ENCODE peak calls at places on chromosomes 13 and 19, in four cellular contexts. S is HFF-Myc, M is breast epithelium, W is endodermal cell. J is an unnamed sample.

GRCh38 chr13:85236431-85236830 is 562.8 kb downstream of the SLITRK6 start:
- DNase-seq in S (peak), M (no peak), W (no peak), J (no peak)

GRCh38 chr13:61852116-61852515 is 436.5 kb upstream of the PCDH20 start:
- DNase-seq in S (no peak), M (no peak), W (no peak), J (no peak)

GRCh38 chr19:1624458-1624857 is 19.2 kb upstream of the UQCR11 start:
- DNase-seq in S (no peak), M (no peak), W (peak), J (no peak)

GRCh38 chr13:110232146-110232545 is 74.8 kb downstream of the COL4A1 start:
- DNase-seq in S (no peak), M (no peak), W (peak), J (no peak)

GRCh38 chr19:37951816-37952210 is 44.8 kb downstream of the SIPA1L3 start:
- DNase-seq in S (no peak), M (no peak), W (no peak), J (no peak)

GRCh38 chr19:11092181-11092538 is 2.9 kb downstream of the LDLR start:
- DNase-seq in S (no peak), M (no peak), W (no peak), J (no peak)

GRCh38 chr13:19984430-19985218 is 26.1 kb downstream of the ZMYM2 start:
- DNase-seq in S (peak), M (no peak), W (no peak), J (peak)

GRCh38 chr19:3041756-3042517 is 12.9 kb upstream of the TLE2 start:
- DNase-seq in S (no peak), M (no peak), W (peak), J (no peak)

GRCh38 chr13:49452725-49453457 is 8.8 kb downstream of the SETDB2 start:
- DNase-seq in S (no peak), M (no peak), W (no peak), J (no peak)

GRCh38 chr13:95509521-95510315 is 42.8 kb upstream of the CLDN10 start:
- DNase-seq in S (no peak), M (no peak), W (no peak), J (no peak)

GRCh38 chr13:112912726-112913440 is 56.1 kb upstream of the MCF2L start:
- DNase-seq in S (no peak), M (no peak), W (no peak), J (no peak)

GRCh38 chr13:42855416-42855815 is 74.0 kb downstream of the FAM216B start:
- DNase-seq in S (no peak), M (no peak), W (no peak), J (no peak)

GRCh38 chr19:13640611-13641010 is 123.7 kb upstream of the MRI1 start:
- DNase-seq in S (no peak), M (no peak), W (no peak), J (no peak)

GRCh38 chr19:6509118-6509971 is 7.2 kb upstream of the TUBB4A start:
- DNase-seq in S (no peak), M (no peak), W (no peak), J (no peak)

GRCh38 chr13:19960673-19961015 is 2.1 kb downstream of the ZMYM2 start:
- DNase-seq in S (no peak), M (no peak), W (no peak), J (no peak)

GRCh38 chr13:21925720-21926119 is 254.8 kb downstream of the FGF9 start:
- DNase-seq in S (no peak), M (no peak), W (no peak), J (no peak)

GRCh38 chr19:52748336-52748950 is 13.6 kb upstream of the ZNF611 start:
- DNase-seq in S (no peak), M (no peak), W (no peak), J (no peak)

GRCh38 chr19:39405930-39406655 is 554 bp upstream of the ZFP36 start:
- DNase-seq in S (no peak), M (no peak), W (peak), J (no peak)

GRCh38 chr13:47146136-47146535 is 249.3 kb upstream of the HTR2A start:
- DNase-seq in S (peak), M (no peak), W (no peak), J (no peak)

GRCh38 chr19:18940791-18941627 is at the start of gene HOMER3:
- DNase-seq in S (no peak), M (peak), W (peak), J (no peak)

GRCh38 chr19:40771101-40771539 is 4.2 kb upstream of the MIA start:
- DNase-seq in S (no peak), M (no peak), W (no peak), J (no peak)

GRCh38 chr19:38149597-38149996 is 74.4 kb downstream of the DPF1 start:
- DNase-seq in S (no peak), M (no peak), W (no peak), J (no peak)

GRCh38 chr13:113209880-113210421 is 538 bp downstream of the CUL4A start:
- DNase-seq in S (no peak), M (no peak), W (peak), J (no peak)

GRCh38 chr19:48470856-48471255 is 1.7 kb downstream of the CYTH2 start:
- DNase-seq in S (no peak), M (no peak), W (no peak), J (no peak)

GRCh38 chr19:37635076-37636056 is 19.9 kb downstream of the ZFP30 start:
- DNase-seq in S (no peak), M (no peak), W (no peak), J (no peak)

GRCh38 chr19:2330632-2331284 is 2.3 kb downstream of the SPPL2B start:
- DNase-seq in S (no peak), M (no peak), W (no peak), J (no peak)

GRCh38 chr13:93147293-93147645 is 79.3 kb upstream of the GPC6 start:
- DNase-seq in S (no peak), M (no peak), W (no peak), J (no peak)

GRCh38 chr13:112229992-112230872 is 145.9 kb upstream of the SPACA7 start:
- DNase-seq in S (no peak), M (no peak), W (no peak), J (no peak)

GRCh38 chr19:18776288-18776594 is 14.9 kb downstream of the COMP start:
- DNase-seq in S (no peak), M (no peak), W (no peak), J (no peak)

GRCh38 chr19:58570770-58571574 is 2.2 kb downstream of the MZF1 start:
- DNase-seq in S (no peak), M (peak), W (no peak), J (no peak)

GRCh38 chr19:46773018-46773399 is 15.4 kb downstream of the SLC1A5 start:
- DNase-seq in S (no peak), M (no peak), W (no peak), J (no peak)

GRCh38 chr19:10699650-10700335 is 1.4 kb upstream of the QTRT1 start:
- DNase-seq in S (no peak), M (no peak), W (peak), J (no peak)

GRCh38 chr13:66665991-66666390 is 564.1 kb downstream of the PCDH9 start:
- DNase-seq in S (peak), M (no peak), W (peak), J (peak)

GRCh38 chr19:8022275-8022674 is 16.8 kb upstream of the ELAVL1 start:
- DNase-seq in S (no peak), M (no peak), W (no peak), J (no peak)

GRCh38 chr19:37779139-37780035 is at the start of gene ZNF573:
- DNase-seq in S (peak), M (peak), W (peak), J (peak)